ENCODE peak calls at places on chromosomes 1 and 21, in five cellular contexts. K is esophagus squamous epithelium, R is ovary, D is tibial nerve, G is HCT116. U is an unnamed sample.

GRCh38 chr1:9849691-9850441 is 26.1 kb upstream of the CLSTN1 start:
- DNase-seq in R (no peak), K (no peak), G (no peak), D (no peak), U (no peak)

GRCh38 chr1:118984990-118985608 is 3.0 kb downstream of the TBX15 start:
- DNase-seq in D (no peak), K (no peak), R (no peak), G (no peak), U (no peak)

GRCh38 chr1:111976842-111977241 is 12.6 kb downstream of the KCND3 start:
- DNase-seq in R (no peak), G (no peak), D (no peak), K (no peak), U (no peak)

GRCh38 chr1:193558491-193559028 is 372.1 kb upstream of the B3GALT2 start:
- DNase-seq in D (peak; percentile 46), R (no peak), K (no peak), G (peak; percentile 61), U (no peak)

GRCh38 chr1:101239095-101240040 is 2.5 kb downstream of the S1PR1 start:
- DNase-seq in D (no peak), R (no peak), G (no peak), K (no peak), U (no peak)

GRCh38 chr1:11701551-11701961 is 10.0 kb downstream of the DRAXIN start:
- DNase-seq in K (no peak), D (no peak), G (no peak), R (no peak), U (no peak)

GRCh38 chr1:11985851-11986250 is 5.6 kb downstream of the MFN2 start:
- DNase-seq in G (no peak), D (no peak), R (no peak), K (no peak), U (no peak)

GRCh38 chr1:183869230-183869629 is 64.3 kb downstream of the RGL1 start:
- DNase-seq in G (no peak), D (no peak), K (no peak), R (no peak), U (no peak)

GRCh38 chr21:28687571-28687970 is 305.1 kb downstream of the LTN1 start:
- DNase-seq in R (no peak), K (no peak), D (no peak), G (no peak), U (no peak)

GRCh38 chr1:99527078-99527477 is 118.8 kb upstream of the PALMD start:
- DNase-seq in R (no peak), G (no peak), D (no peak), K (no peak), U (no peak)

GRCh38 chr1:180169641-180170155 is 15.0 kb downstream of the QSOX1 start:
- DNase-seq in G (no peak), R (no peak), K (no peak), D (no peak), U (peak; percentile 47)

GRCh38 chr1:159980786-159981185 is 26.7 kb upstream of the SLAMF9 start:
- DNase-seq in K (no peak), R (no peak), G (no peak), D (no peak), U (no peak)

GRCh38 chr1:225980005-225980404 is 19.1 kb downstream of the SDE2 start:
- DNase-seq in R (no peak), G (no peak), K (no peak), D (no peak), U (no peak)

GRCh38 chr21:29232601-29233541 is 65.9 kb upstream of the BACH1 start:
- DNase-seq in R (no peak), G (no peak), D (no peak), K (no peak), U (no peak)

GRCh38 chr1:204506091-204506968 is 9.9 kb upstream of the MDM4 start:
- DNase-seq in K (no peak), D (peak; percentile 55), R (peak; percentile 60), G (peak; percentile 88), U (no peak)

GRCh38 chr1:234924450-234925355 is 203.9 kb downstream of the TOMM20 start:
- DNase-seq in K (no peak), G (no peak), D (no peak), R (no peak), U (no peak)

GRCh38 chr21:37956772-37957171 is 40.5 kb upstream of the KCNJ6 start:
- DNase-seq in K (no peak), D (no peak), G (no peak), R (no peak), U (no peak)

GRCh38 chr1:30048905-30049304 is 674.5 kb downstream of the MATN1 start:
- DNase-seq in G (no peak), R (no peak), D (no peak), K (no peak), U (peak; percentile 17)

GRCh38 chr1:173878251-173878650 is 10.1 kb downstream of the ZBTB37 start:
- DNase-seq in R (no peak), D (no peak), K (no peak), G (no peak), U (no peak)

GRCh38 chr1:244968431-244968830 is 104.1 kb upstream of the HNRNPU start:
- DNase-seq in K (no peak), G (no peak), R (peak; percentile 28), D (no peak), U (no peak)

GRCh38 chr1:184190626-184191025 is 139.1 kb downstream of the TSEN15 start:
- DNase-seq in D (no peak), R (no peak), G (no peak), K (no peak), U (no peak)

GRCh38 chr1:110337704-110338199 is 1.4 kb upstream of the RBM15 start:
- DNase-seq in K (no peak), D (peak; percentile 16), R (peak; percentile 59), G (no peak), U (peak; percentile 71)

GRCh38 chr1:20440785-20441200 is 45.2 kb downstream of the CAMK2N1 start:
- DNase-seq in R (peak; percentile 30), D (no peak), G (peak; percentile 77), K (no peak), U (no peak)

GRCh38 chr1:231039161-231040018 is 664 bp downstream of the FAM89A start:
- DNase-seq in D (no peak), K (no peak), G (no peak), R (peak; percentile 41), U (no peak)
- TF ChIP-seq POLR2A in D (no peak), K (no peak), G (no peak), R (no peak), U (no peak)

GRCh38 chr1:7319196-7319595 is 451.9 kb upstream of the VAMP3 start:
- DNase-seq in K (no peak), R (no peak), G (no peak), D (no peak), U (no peak)
- H3K27me3 ChIP-seq in K (no peaks in the 10 kb centered on the region), R (no peaks in the 10 kb centered on the region), G (no peaks in the 10 kb centered on the region), D (no peaks in the 10 kb centered on the region), U (no peaks in the 10 kb centered on the region)

GRCh38 chr1:202047977-202048376 is 37.6 kb downstream of the ELF3 start:
- DNase-seq in K (no peak), D (no peak), G (no peak), R (no peak), U (no peak)

GRCh38 chr1:202049129-202049528 is 38.7 kb downstream of the ELF3 start:
- DNase-seq in K (no peak), R (no peak), G (no peak), D (no peak), U (no peak)

GRCh38 chr1:202046748-202047708 is 36.6 kb downstream of the ELF3 start:
- DNase-seq in K (no peak), R (no peak), G (peak; percentile 68), D (no peak), U (no peak)

GRCh38 chr1:202045699-202046098 is 35.3 kb downstream of the ELF3 start:
- DNase-seq in D (no peak), R (no peak), G (no peak), K (no peak), U (no peak)

GRCh38 chr1:202046227-202046626 is 35.8 kb downstream of the ELF3 start:
- DNase-seq in D (no peak), K (no peak), R (no peak), G (no peak), U (peak; percentile 81)
- TF ChIP-seq POLR2A in D (no peak), K (no peak), R (no peak), G (no peak), U (no peak)

GRCh38 chr1:18105196-18105595 is 2.4 kb upstream of the IGSF21 start:
- DNase-seq in R (no peak), K (no peak), D (no peak), G (no peak), U (no peak)
- H3K27me3 ChIP-seq in R (no peaks in the 10 kb centered on the region), K (peaks cover 16% of the 10 kb centered on the region), D (peaks cover 55% of the 10 kb centered on the region), G (peaks cover 6% of the 10 kb centered on the region), U (peaks cover 58% of the 10 kb centered on the region)

DNA sequence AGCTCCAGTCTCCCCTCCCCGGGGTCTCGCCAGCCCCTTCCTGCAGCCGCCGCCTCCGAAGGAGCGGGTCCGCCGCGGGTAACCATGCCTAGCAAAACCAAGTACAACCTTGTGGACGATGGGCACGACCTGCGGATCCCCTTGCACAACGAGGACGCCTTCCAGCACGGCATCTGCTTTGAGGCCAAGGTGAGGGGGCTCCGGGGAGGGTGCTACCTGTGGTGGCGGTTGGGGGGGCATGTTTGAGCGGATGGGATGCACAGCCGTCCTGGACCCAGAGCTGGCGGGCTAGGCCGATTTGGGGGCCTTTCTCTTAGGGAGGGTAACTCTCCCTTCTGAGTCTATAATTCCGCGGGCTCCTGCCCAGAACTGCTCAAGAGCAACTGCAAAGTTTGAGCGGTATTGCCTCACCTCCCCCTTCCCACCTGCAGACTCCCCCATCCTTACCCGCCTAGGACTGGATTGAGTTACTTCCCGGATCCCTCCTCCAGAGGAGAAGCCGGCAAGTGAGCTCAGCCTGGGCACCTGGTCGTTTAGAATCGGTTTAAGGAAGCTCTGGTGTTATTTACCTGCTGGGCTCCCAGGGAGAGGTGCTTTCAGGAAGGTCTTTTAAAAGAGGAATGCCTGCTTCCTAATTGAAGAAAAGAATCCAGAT is 730 bp downstream of the NOS1AP start:
- DNase-seq in G (no peak), K (no peak), D (no peak), R (peak; percentile 19), U (peak; percentile 62)
- TF ChIP-seq POLR2A in G (no peak), K (no peak), D (no peak), R (no peak), U (no peak)

DNA sequence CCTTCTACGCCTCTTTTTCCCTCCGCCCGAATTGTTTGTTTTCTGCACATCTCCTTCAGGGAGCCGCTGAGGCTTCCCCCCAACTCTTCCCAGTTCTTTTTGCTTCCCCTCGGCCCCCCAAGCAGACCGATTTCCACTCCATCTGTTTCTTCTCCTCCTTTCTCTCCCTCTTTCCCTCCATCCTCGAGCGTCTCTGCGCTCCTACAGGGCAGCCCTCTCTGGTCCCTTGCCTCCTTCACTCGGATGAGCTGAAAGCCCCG is 311 bp downstream of the LHX9 start:
- DNase-seq in R (no peak), D (no peak), K (no peak), G (no peak), U (no peak)
- H3K27me3 ChIP-seq in R (no peaks in the 10 kb centered on the region), D (peaks cover 100% of the 10 kb centered on the region), K (peaks cover 90% of the 10 kb centered on the region), G (no peaks in the 10 kb centered on the region), U (peaks cover 100% of the 10 kb centered on the region)

DNA sequence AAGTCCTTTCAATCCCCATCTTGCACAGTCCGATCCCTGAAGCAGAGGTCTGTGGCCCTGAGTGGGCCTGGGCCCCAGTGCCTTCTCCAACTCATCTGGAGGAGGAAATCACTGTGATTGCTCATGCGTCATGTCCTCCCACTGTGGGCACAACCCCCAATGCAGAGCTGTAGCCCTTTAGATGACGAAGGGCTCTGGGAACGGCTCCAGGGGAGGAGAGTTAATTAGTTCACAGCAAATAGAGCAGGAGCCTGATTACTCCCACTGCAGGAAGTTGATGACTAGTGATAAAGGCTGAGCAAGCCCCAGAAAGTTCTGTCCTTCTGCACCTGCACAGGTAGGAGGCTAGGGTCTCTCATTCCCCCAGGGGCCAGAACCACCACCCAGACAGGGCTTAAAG is 111.5 kb downstream of the CCDC185 start:
- DNase-seq in G (no peak), D (no peak), K (no peak), R (no peak), U (no peak)
- TF ChIP-seq POLR2A in G (no peak), D (no peak), K (no peak), R (no peak), U (no peak)

GRCh38 chr1:23214640-23215039 is 2.7 kb downstream of the HTR1D start:
- DNase-seq in R (no peak), D (no peak), G (no peak), K (no peak), U (no peak)
- H3K27me3 ChIP-seq in R (peaks cover 9% of the 10 kb centered on the region), D (peaks cover 80% of the 10 kb centered on the region), G (no peaks in the 10 kb centered on the region), K (no peaks in the 10 kb centered on the region), U (peaks cover 73% of the 10 kb centered on the region)

U was measured in suprapubic skin.